ENCODE peak calls at places on chromosomes 1 and 21, in four cellular contexts. Z is Panc1, U is K562, P is HepG2. K is an unnamed sample.

GRCh38 chr1:91948501-91949355 is 473 bp upstream of the BRDT start:
- DNase-seq in U (peak), P (no peak), Z (no peak), K (no peak)

GRCh38 chr1:221303623-221304022 is 424.4 kb downstream of the HLX start:
- DNase-seq in U (no peak), P (no peak), Z (no peak), K (no peak)

GRCh38 chr1:50667710-50668356 is 244.6 kb upstream of the DMRTA2 start:
- DNase-seq in P (no peak), Z (no peak), U (no peak), K (no peak)

GRCh38 chr1:181010789-181011188 is 11.9 kb downstream of the STX6 start:
- DNase-seq in P (no peak), Z (no peak), U (no peak), K (no peak)

GRCh38 chr1:88998716-88999115 is 6.3 kb upstream of the KYAT3 start:
- DNase-seq in P (peak), U (peak), Z (peak), K (peak)

GRCh38 chr1:91940496-91940895 is 8.7 kb upstream of the BRDT start:
- DNase-seq in Z (no peak), P (no peak), U (no peak), K (no peak)

GRCh38 chr1:40839943-40840335 is 22.2 kb downstream of the CITED4 start:
- DNase-seq in Z (no peak), P (no peak), U (no peak), K (no peak)

GRCh38 chr1:53163291-53163768 is 20.9 kb upstream of the SLC1A7 start:
- DNase-seq in U (no peak), P (no peak), Z (no peak), K (no peak)

DNA sequence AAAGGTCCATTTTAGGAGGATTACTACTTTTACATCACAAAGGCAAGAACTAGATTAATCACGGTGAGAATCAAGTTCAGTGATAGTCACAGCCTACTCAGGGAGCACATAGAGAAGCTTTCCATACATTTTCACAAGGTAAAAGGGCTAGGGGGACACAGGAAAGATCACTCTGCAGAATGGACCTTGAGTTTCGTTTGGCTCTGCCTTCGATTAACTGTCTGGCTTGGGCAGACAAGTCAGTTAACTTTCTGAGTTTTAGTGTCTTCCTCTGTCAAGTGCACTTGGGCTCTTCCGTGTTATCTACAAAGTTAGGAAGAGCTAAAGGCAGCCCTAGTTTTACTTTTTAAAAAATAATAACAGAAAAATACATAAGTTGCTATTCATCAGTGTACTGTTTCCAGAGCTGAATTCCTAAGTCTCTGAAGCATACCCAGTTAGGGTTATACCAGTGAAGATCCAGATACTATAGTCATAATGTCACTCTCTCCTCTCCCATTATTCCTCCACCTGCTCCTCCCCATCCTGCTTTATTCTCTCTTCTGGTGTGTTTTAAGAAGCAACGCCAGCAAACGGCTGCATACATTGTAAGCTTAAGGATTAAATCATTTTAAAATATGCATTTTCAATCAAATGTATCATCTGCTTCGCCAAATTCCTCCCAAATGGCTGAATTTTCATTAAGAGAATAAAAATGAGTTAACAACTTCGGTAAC is 1.7 kb downstream of the CEP170 start:
- DNase-seq in U (no peak), Z (no peak), P (peak), K (no peak)
- TF ChIP-seq TCF7L2 in U (no peak), Z (no peak), P (no peak), K (no peak)

GRCh38 chr1:17948594-17948993 is 159.0 kb upstream of the IGSF21 start:
- DNase-seq in U (no peak), P (no peak), Z (no peak), K (no peak)
- TF ChIP-seq TCF7L2 in U (no peak), P (no peak), Z (no peak), K (no peak)

DNA sequence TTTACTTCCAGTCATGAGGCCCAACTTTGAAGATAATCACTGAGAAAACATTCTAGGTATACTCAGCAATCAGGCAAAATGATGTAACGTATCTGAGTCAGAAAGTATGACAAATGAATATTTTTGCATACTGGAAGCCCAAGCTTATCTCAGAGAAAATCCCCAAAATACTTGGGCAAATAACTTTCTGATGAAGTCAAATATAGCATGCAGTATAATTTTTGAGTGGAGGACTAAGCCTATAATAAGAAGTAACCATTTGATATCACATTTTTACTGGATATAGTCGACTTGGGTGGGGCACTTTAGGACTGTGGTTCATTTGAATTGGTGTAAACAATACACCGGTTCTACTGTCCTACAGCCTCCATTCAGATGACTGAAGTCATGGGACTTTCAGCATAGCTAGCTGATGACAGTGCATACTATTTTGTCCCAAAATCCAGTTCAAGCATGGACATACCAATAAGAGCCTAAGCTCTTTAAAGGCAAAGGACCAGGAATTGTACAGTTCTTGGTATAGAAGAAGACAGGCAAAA is 2.3 kb upstream of the GADD45A start:
- DNase-seq in Z (peak), U (peak), P (peak), K (no peak)
- TF ChIP-seq TCF7L2 in Z (no peak), U (no peak), P (no peak), K (no peak)

GRCh38 chr1:154352581-154353459 is 27.5 kb downstream of the ATP8B2 start:
- DNase-seq in P (no peak), Z (no peak), U (peak), K (no peak)
- TF ChIP-seq TCF7L2 in P (no peak), Z (no peak), U (no peak), K (no peak)

GRCh38 chr21:38631676-38632075 is 133.4 kb upstream of the ERG start:
- DNase-seq in U (no peak), P (no peak), Z (no peak), K (no peak)
- TF ChIP-seq TCF7L2 in U (no peak), P (no peak), Z (no peak), K (no peak)

DNA sequence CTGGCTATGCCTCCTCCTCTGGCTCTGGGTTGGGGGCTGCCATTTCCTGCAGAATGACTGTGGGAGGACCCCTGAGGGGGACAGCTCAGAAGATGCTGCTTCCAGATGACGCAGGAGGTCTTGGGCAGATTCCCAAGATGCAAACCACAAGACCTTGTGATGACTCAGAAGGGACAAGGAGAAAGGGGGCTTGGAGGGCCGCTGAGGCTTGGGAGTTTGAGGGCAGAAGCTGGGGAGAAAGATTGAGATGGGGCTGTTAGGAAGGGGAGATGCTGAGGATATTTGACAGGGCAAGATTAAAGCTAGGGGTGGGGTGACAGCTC is 7.5 kb downstream of the PTPRU start:
- DNase-seq in Z (no peak), P (no peak), U (no peak), K (no peak)
- TF ChIP-seq TCF7L2 in Z (no peak), P (no peak), U (no peak), K (no peak)

DNA sequence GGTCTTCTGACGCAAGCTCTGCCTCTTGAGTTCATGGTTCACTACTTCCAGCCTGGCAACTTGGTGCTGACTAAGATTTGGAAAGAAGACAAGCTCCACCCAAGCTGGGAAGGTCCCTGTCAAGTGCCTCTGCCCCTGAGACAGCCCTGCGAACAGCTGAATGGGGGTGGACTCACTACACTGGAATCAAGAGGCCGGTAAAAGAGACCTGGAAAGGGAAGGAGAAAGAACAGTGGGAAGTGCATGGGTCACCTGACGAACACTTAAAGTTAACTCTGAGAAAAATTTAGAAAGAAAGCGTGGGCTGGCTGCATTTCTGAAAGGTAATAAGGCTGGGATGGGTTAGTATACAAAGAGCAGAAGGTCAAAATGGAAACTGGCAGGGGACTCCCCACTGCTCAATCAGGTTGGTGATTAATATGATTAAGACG is 26.1 kb upstream of the ZNF496 start:
- DNase-seq in P (no peak), U (no peak), Z (no peak), K (no peak)
- TF ChIP-seq TCF7L2 in P (no peak), U (no peak), Z (no peak), K (no peak)